ENCODE peak calls at places on chromosomes 2 and 18, in five cellular contexts. E is GM12878, R is cardiac muscle cell, U is dorsolateral prefrontal cortex, Y is PC-3. X is an unnamed sample.
A peak's percentile ranks its signal among the peaks of the same experiment; 100 is the strongest.

GRCh38 chr18:24538421-24539264 is 78.2 kb downstream of the HRH4 start:
- DNase-seq in E (no peak), R (no peak), U (no peak), Y (no peak), X (no peak)

GRCh38 chr2:98020992-98021713 is 25.4 kb upstream of the TMEM131 start:
- DNase-seq in E (no peak), R (no peak), U (peak; percentile 67), Y (no peak), X (no peak)

GRCh38 chr2:11750422-11750821 is 4.0 kb downstream of the LPIN1 start:
- DNase-seq in E (peak; percentile 70), R (no peak), U (no peak), Y (no peak), X (peak; percentile 84)

GRCh38 chr2:180385601-180386201 is 378.6 kb upstream of the CWC22 start:
- DNase-seq in E (no peak), R (peak; percentile 88), U (no peak), Y (peak; percentile 63), X (no peak)

GRCh38 chr2:121532347-121532766 is 1.7 kb downstream of the RNU4ATAC start:
- DNase-seq in E (no peak), R (peak; percentile 76), U (no peak), Y (no peak), X (no peak)

GRCh38 chr2:121260370-121261154 is 24.4 kb downstream of the TFCP2L1 start:
- DNase-seq in E (no peak), R (no peak), U (no peak), Y (no peak), X (no peak)

GRCh38 chr2:74481961-74482800 is 617 bp downstream of the CCDC142 start:
- DNase-seq in E (no peak), R (peak; percentile 37), U (no peak), Y (peak; percentile 37), X (peak; percentile 81)

GRCh38 chr2:38690499-38691420 is 24.8 kb downstream of the GALM start:
- DNase-seq in E (no peak), R (peak; percentile 82), U (no peak), Y (peak; percentile 96), X (no peak)

GRCh38 chr18:24677011-24677410 is 216.6 kb downstream of the HRH4 start:
- DNase-seq in E (no peak), R (no peak), U (no peak), Y (no peak), X (no peak)

GRCh38 chr2:104816146-104816545 is 37.8 kb upstream of the POU3F3 start:
- DNase-seq in E (no peak), R (no peak), U (no peak), Y (no peak), X (no peak)

GRCh38 chr18:10135302-10135926 is 221.6 kb downstream of the VAPA start:
- DNase-seq in E (no peak), R (no peak), U (no peak), Y (no peak), X (no peak)

DNA sequence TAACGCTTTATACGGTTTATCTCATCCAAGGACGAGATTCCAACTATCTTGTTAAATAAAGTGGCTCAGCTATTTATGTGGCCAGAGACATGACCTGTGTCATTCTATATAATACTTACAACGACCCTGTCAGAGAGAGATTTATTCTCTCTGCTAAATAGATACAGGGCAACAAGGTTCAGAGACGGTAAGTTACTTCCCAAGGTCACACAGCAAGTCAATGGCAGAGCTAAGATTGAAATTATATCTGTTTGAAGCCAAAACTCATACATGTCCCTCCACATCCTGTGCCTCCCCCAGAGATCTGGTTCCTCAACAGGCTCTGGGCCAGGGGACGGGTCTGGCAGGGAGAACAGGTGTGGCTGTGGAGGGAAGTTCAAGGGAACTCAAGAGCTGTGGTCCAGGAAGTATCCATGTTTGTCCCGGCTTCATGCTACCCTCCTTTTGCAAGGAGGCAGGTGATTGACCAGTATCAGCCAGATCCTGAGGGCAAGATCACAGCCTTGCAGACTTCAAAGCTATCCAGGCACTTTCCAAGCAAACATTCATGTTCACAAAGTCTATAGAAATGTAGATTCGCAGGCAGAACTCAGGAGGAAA is 99.8 kb downstream of the CAPN13 start:
- DNase-seq in E (no peak), R (no peak), U (no peak), Y (no peak), X (no peak)
- TF ChIP-seq CTCF in E (no peak), R (peak; percentile 1), U (peak; percentile 7), Y (no peak), X (no peak)

DNA sequence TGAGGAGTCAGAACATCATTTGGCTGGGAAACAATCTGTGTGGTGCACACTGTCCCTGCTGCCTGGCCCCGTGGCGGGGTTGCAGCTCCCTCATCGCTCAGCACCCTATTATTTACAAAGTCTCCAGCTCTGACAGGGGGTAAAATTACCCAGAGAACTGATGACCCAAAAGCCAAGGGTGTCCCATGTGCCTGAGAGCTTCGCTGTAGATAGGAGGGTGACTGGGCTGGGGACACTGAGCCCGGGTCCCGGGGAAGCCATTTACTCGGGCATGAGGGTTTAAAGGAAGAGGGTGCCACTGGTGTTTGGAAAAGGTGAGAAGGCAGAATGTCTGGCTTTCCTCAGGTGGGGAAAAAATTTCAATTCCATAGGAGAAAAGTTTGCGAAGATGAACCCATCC is 48.2 kb upstream of the EML6 start:
- DNase-seq in E (no peak), R (no peak), U (no peak), Y (no peak), X (no peak)
- H3K4me3 ChIP-seq in E (no peak overlapping the region), R (no peak overlapping the region), U (no peak overlapping the region), Y (no peak overlapping the region), X (no peak overlapping the region)

GRCh38 chr2:238406998-238407285 is 19.8 kb upstream of the ASB1 start:
- DNase-seq in E (no peak), R (no peak), U (no peak), Y (no peak), X (no peak)
- TF ChIP-seq CTCF in E (no peak), R (no peak), U (no peak), Y (no peak), X (no peak)

DNA sequence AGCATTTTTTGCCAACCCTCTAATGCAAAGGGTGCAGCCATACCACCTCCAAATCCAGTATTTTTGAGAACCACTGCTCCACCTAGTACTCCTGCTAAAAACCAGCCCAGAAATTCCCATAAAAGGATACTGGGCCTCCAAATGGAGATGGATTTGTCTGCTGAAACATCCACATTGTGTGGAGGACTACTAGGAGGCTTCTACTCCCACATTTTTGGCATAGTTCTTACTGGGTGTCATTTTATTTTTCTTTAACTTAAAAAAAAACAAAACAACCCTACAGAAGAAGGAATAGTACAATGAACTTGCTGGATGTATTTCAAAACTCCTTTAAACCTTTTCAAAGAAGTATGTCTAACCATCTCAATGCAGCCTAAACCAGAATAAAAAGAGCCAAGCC is 219.2 kb downstream of the SRBD1 start:
- DNase-seq in E (no peak), R (peak; percentile 41), U (no peak), Y (no peak), X (no peak)
- H3K4me3 ChIP-seq in E (no peak overlapping the region), R (no peak overlapping the region), U (no peak overlapping the region), Y (no peak overlapping the region), X (no peak overlapping the region)

GRCh38 chr2:88950010-88950409 is 258.5 kb downstream of the RPIA start:
- DNase-seq in E (no peak), R (peak; percentile 12), U (no peak), Y (peak; percentile 45), X (peak; percentile 11)
- TF ChIP-seq CTCF in E (peak; percentile 20), R (peak; percentile 35), U (no peak), Y (peak; percentile 66), X (peak; percentile 30)

X was measured in GM12865.